ENCODE peak calls at places on chromosomes 1 and 21, in five cellular contexts. A, K, W, C and H are unnamed samples.

GRCh38 chr1:22609291-22609690 is 27.1 kb upstream of the C1QA start:
- DNase-seq in K (no peak), A (no peak), W (no peak), C (no peak), H (no peak)

GRCh38 chr1:112727716-112728115 is 12.6 kb upstream of the PPM1J start:
- DNase-seq in W (peak), K (peak), C (no peak), A (no peak), H (no peak)

GRCh38 chr21:42313501-42313969 is 1.7 kb downstream of the TFF3 start:
- DNase-seq in K (no peak), A (no peak), W (no peak), C (peak), H (no peak)

GRCh38 chr1:192225713-192226112 is 67.5 kb downstream of the RGS18 start:
- DNase-seq in C (peak), A (no peak), W (peak), K (no peak), H (no peak)

GRCh38 chr1:207804746-207805468 is 53.1 kb downstream of the CD46 start:
- DNase-seq in A (no peak), W (no peak), K (peak), C (no peak), H (no peak)

GRCh38 chr1:106957795-106958194 is 98.7 kb upstream of the PRMT6 start:
- DNase-seq in C (no peak), A (no peak), K (no peak), W (no peak), H (no peak)

GRCh38 chr1:157193702-157194391 is 55.7 kb upstream of the ETV3 start:
- DNase-seq in W (peak), C (peak), K (peak), A (peak), H (peak)

GRCh38 chr21:35095859-35096291 is 46.8 kb upstream of the RUNX1 start:
- DNase-seq in W (peak), A (no peak), K (no peak), C (peak), H (no peak)

GRCh38 chr1:36142121-36142520 is 7.2 kb downstream of the TRAPPC3 start:
- DNase-seq in A (no peak), W (no peak), K (no peak), C (no peak), H (no peak)

GRCh38 chr1:12518956-12519707 is 98.9 kb downstream of the DHRS3 start:
- DNase-seq in C (peak), W (peak), A (no peak), K (no peak), H (peak)

GRCh38 chr1:193558491-193559028 is 372.1 kb upstream of the B3GALT2 start:
- DNase-seq in C (peak), A (no peak), W (peak), K (no peak), H (no peak)

GRCh38 chr1:227888404-227889046 is 59.2 kb downstream of the WNT9A start:
- DNase-seq in W (no peak), A (no peak), C (no peak), K (no peak), H (no peak)

GRCh38 chr1:8202182-8202905 is 115.6 kb upstream of the SLC45A1 start:
- DNase-seq in C (peak), A (no peak), W (peak), K (peak), H (no peak)

GRCh38 chr1:157399984-157400382 is 152.3 kb downstream of the FCRL5 start:
- DNase-seq in W (no peak), K (no peak), A (no peak), C (peak), H (peak)

GRCh38 chr1:212635141-212635601 is 26.6 kb downstream of the ATF3 start:
- DNase-seq in W (peak), C (peak), K (no peak), A (no peak), H (no peak)

GRCh38 chr1:202965441-202965821 is 1.6 kb downstream of the CYB5R1 start:
- DNase-seq in C (no peak), W (no peak), K (no peak), A (no peak), H (no peak)

GRCh38 chr1:33575324-33575879 is 103.0 kb downstream of the ZSCAN20 start:
- DNase-seq in C (no peak), K (no peak), A (no peak), W (no peak), H (no peak)

GRCh38 chr1:205314986-205315618 is 6.4 kb downstream of the NUAK2 start:
- DNase-seq in W (no peak), C (no peak), K (no peak), A (no peak), H (no peak)

GRCh38 chr1:66676616-66677298 is 75.5 kb upstream of the DYNLT5 start:
- DNase-seq in W (peak), A (no peak), C (peak), K (no peak), H (no peak)

GRCh38 chr1:32101233-32101681 is 6.6 kb upstream of the KPNA6 start:
- DNase-seq in K (no peak), W (peak), C (peak), A (no peak), H (no peak)

GRCh38 chr1:204680461-204680860 is 5.1 kb downstream of the LRRN2 start:
- DNase-seq in W (no peak), C (no peak), K (no peak), A (no peak), H (no peak)

GRCh38 chr1:91075233-91076135 is 53.6 kb upstream of the ZNF644 start:
- DNase-seq in A (no peak), C (no peak), W (no peak), K (no peak), H (no peak)

GRCh38 chr1:158458263-158458662 is 3.4 kb upstream of the OR10K1 start:
- DNase-seq in W (no peak), A (no peak), C (no peak), K (no peak), H (no peak)

GRCh38 chr1:172997941-172998361 is 52.8 kb downstream of the TNFSF18 start:
- DNase-seq in A (no peak), K (no peak), C (no peak), W (peak), H (no peak)

GRCh38 chr1:153804112-153804511 is 28.9 kb downstream of the SLC27A3 start:
- DNase-seq in K (no peak), C (no peak), A (no peak), W (no peak), H (no peak)

GRCh38 chr1:67367370-67368345 is 60.0 kb downstream of the IL12RB2 start:
- DNase-seq in W (peak), C (peak), K (no peak), A (peak), H (no peak)

GRCh38 chr1:9084883-9085282 is 15.4 kb upstream of the SLC2A5 start:
- DNase-seq in C (no peak), K (no peak), W (no peak), A (no peak), H (no peak)

GRCh38 chr1:43348809-43349593 is 9.8 kb upstream of the CDC20 start:
- DNase-seq in A (peak), C (peak), K (peak), W (no peak), H (peak)

GRCh38 chr21:38875694-38876492 is 70.2 kb downstream of the ETS2 start:
- DNase-seq in K (no peak), C (no peak), A (no peak), W (peak), H (no peak)

GRCh38 chr1:85550784-85551516 is 29.6 kb upstream of the CCN1 start:
- DNase-seq in W (peak), K (no peak), C (peak), A (no peak), H (no peak)

GRCh38 chr1:51666463-51666862 is 49.6 kb downstream of the OSBPL9 start:
- DNase-seq in W (peak), A (no peak), K (no peak), C (peak), H (no peak)

GRCh38 chr1:17831619-17832018 is 76.5 kb downstream of the ACTL8 start:
- DNase-seq in W (peak), C (peak), A (peak), K (no peak), H (no peak)

GRCh38 chr21:27423906-27424595 is 457.2 kb upstream of the ADAMTS5 start:
- DNase-seq in A (no peak), C (peak), K (no peak), W (peak), H (no peak)

GRCh38 chr1:240294566-240294965 is 202.9 kb downstream of the FMN2 start:
- DNase-seq in C (peak), K (no peak), A (no peak), W (peak), H (no peak)

GRCh38 chr21:33993286-33994231 is 78.0 kb upstream of the ATP5PO start:
- DNase-seq in A (no peak), C (no peak), K (no peak), W (no peak), H (no peak)

GRCh38 chr1:21378705-21379494 is 61.0 kb upstream of the NBPF3 start:
- DNase-seq in K (no peak), C (no peak), A (no peak), W (no peak), H (no peak)

GRCh38 chr1:161139765-161140164 is 7.3 kb upstream of the DEDD start:
- DNase-seq in K (peak), C (peak), W (peak), A (no peak), H (peak)

GRCh38 chr1:168512864-168513595 is 30.8 kb downstream of the XCL2 start:
- DNase-seq in A (no peak), C (no peak), W (no peak), K (no peak), H (no peak)

GRCh38 chr1:221431068-221431651 is 310.7 kb downstream of the DUSP10 start:
- DNase-seq in C (peak), W (peak), A (no peak), K (no peak), H (no peak)
- TF ChIP-seq CTCF in C (peak), W (peak), A (no peak), K (no peak), H (no peak)

DNA sequence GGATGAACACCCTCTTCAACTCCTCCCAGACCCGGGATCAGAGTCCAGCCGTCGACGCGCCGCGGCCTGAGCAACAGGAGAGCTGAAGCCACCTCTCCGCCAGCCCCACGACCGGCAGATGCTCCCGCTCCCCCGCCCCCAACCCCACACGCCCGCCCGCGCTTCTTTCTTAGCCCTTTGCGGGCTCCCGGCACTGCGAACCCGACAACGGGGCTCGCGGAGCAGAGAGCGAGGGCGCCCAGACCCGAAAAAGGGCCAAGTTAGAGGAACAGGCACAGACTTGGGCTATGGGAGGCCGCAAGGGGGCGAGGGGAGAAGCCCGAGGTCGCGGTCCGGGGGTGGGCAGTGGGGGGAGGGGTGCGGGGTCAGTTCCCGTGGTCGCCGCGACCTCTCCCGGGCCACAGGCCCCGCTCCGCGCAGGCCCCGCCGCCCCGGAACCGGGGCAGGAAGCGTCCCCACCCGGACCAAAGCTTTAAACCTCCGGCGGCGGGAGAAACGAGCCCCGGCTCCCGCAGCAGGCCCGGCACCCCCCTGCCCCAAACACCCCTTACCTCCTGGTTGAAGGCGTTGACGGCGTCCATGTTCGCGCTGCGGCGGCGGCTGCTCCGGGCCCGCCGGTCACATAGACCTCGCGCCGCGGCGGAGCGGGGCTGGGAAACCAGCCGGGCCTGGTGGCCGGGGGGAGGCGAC is 661 bp downstream of the SCAF4 start:
- DNase-seq in K (peak), A (peak), C (peak), W (no peak), H (peak)
- TF ChIP-seq CTCF in K (peak), A (no peak), C (peak), W (no peak), H (peak)

DNA sequence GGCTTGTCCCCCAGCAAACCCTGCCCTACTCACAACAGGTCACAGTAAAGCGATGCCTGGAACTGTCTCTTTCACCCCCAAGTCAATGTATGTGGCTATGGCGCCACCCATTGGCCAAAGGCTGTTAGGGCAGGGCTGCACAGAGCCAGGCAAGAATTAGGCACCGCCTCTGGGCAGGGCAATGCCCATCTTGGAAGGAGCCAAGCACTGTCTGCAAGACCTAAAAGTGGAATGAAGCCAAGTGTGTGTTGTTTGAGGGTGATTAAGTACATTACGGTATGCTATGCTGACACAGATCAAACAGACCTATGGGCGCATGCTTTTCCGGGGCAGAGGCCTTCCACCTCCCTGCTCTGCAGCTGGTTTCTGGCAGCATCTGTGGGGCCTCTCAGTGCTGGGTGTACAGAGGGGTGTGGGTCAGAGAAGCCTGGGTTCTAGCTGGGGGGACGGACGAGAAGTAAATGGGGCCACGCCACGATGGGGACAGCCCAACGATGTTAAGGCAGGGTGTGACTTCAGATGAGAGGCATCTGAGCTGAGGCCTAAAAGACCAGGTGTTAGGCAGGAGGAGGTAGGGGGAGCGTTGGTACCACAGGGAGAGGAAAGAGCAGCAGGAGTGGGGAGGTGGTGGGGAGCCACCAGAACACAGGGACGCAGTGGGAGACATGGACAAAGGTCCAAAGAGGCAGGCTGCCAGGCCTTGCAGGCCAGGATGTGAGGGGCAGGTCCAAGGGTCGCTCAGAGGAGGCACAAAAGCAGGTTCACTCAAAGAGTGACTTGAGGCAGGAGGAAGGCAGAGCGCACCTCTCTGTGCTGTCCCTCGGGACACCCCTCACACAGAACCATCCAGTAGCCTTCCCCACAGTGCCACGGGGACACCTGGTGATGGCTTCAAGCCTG is 49.8 kb downstream of the ACOT7 start:
- DNase-seq in K (peak), A (peak), W (peak), C (peak), H (peak)
- TF ChIP-seq CTCF in K (peak), A (peak), W (peak), C (peak), H (peak)

GRCh38 chr1:219066098-219066497 is 107.6 kb upstream of the LYPLAL1 start:
- DNase-seq in C (no peak), A (no peak), W (no peak), K (no peak), H (no peak)

GRCh38 chr1:219067350-219067712 is 106.3 kb upstream of the LYPLAL1 start:
- DNase-seq in K (no peak), C (no peak), W (no peak), A (no peak), H (no peak)

GRCh38 chr1:219071209-219071608 is 102.5 kb upstream of the LYPLAL1 start:
- DNase-seq in A (no peak), W (no peak), C (no peak), K (no peak), H (no peak)

GRCh38 chr1:219062161-219062560 is 111.5 kb upstream of the LYPLAL1 start:
- DNase-seq in A (no peak), C (no peak), W (no peak), K (no peak), H (no peak)

GRCh38 chr1:219066631-219067349 is 106.9 kb upstream of the LYPLAL1 start:
- DNase-seq in K (no peak), A (no peak), W (peak), C (peak), H (no peak)
- TF ChIP-seq CTCF in K (peak), A (peak), W (peak), C (peak), H (no peak)

GRCh38 chr1:174769961-174770549 is 229.7 kb upstream of the CACYBP start:
- DNase-seq in C (peak), A (no peak), W (peak), K (no peak), H (peak)

GRCh38 chr1:174768949-174769348 is 230.8 kb upstream of the CACYBP start:
- DNase-seq in C (no peak), A (no peak), W (no peak), K (no peak), H (no peak)

GRCh38 chr1:174764186-174764585 is 235.6 kb upstream of the CACYBP start:
- DNase-seq in C (no peak), K (no peak), A (no peak), W (no peak), H (no peak)

GRCh38 chr1:174766727-174767126 is 233.0 kb upstream of the CACYBP start:
- DNase-seq in C (no peak), W (no peak), K (no peak), A (no peak), H (no peak)

DNA sequence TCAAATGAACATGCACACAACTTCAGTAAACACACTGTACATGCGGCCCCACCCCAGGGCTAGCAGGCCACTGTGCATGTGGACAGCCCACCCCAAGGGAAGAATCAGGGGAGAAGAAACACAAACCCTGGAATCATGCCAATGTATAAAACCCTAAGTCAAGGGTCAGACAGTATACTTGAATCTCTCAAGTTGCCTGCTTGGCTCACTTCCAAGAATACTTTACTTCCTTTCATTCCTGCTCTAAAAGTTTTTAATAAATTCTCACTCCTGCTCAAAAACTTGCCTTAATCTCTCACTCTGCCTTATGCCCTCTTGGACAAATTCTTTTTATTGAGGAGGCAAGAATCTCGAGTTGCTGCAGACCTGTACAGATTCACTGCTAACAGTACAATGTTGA is 231.2 kb upstream of the CACYBP start:
- DNase-seq in W (no peak), C (no peak), A (no peak), K (no peak), H (no peak)
- TF ChIP-seq CTCF in W (no peak), C (no peak), A (no peak), K (no peak), H (no peak)

GRCh38 chr1:39132505-39133339 is 71.8 kb upstream of the MACF1 start:
- DNase-seq in A (peak), K (peak), W (peak), C (peak), H (no peak)
- TF ChIP-seq CTCF in A (no peak), K (no peak), W (no peak), C (peak), H (no peak)

GRCh38 chr1:109959632-109959973 is 25.0 kb upstream of the AHCYL1 start:
- DNase-seq in W (no peak), C (no peak), K (no peak), A (no peak), H (no peak)

GRCh38 chr1:109948285-109948630 is 36.3 kb upstream of the AHCYL1 start:
- DNase-seq in W (no peak), A (no peak), C (no peak), K (no peak), H (no peak)

GRCh38 chr1:109950033-109950432 is 34.5 kb upstream of the AHCYL1 start:
- DNase-seq in C (no peak), A (no peak), W (no peak), K (no peak), H (no peak)

GRCh38 chr1:109950509-109950908 is 34.1 kb upstream of the AHCYL1 start:
- DNase-seq in W (no peak), A (no peak), K (no peak), C (no peak), H (no peak)

GRCh38 chr1:109954180-109954579 is 30.4 kb upstream of the AHCYL1 start:
- DNase-seq in A (no peak), K (no peak), W (no peak), C (no peak), H (no peak)
- TF ChIP-seq CTCF in A (no peak), K (no peak), W (no peak), C (no peak), H (no peak)

DNA sequence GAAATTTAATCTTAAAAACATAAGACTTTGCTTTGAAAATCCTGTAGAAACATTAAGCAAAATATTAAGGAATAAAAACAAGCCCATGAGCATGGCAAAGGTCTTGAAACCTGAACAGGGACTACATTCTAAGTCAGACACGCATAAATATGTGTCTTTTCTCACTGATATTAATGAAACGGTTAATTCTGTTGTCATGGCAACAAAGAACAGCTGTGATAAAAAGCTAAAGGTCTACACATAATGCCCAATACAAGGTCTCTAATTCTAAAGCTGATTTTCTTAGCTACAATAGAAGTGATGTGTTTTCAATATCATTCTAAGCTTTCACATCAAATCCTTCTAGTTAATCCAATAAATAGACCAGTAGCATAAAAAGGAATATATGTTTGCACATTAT is 331.7 kb downstream of the PTBP2 start:
- DNase-seq in W (no peak), A (no peak), C (no peak), K (no peak), H (no peak)
- TF ChIP-seq CTCF in W (no peak), A (no peak), C (no peak), K (no peak), H (no peak)

GRCh38 chr1:28640766-28641165 is 2.1 kb downstream of the TAF12 start:
- DNase-seq in K (no peak), C (peak), A (no peak), W (peak), H (no peak)
- TF ChIP-seq CTCF in K (peak), C (peak), A (peak), W (peak), H (peak)

GRCh38 chr1:34759472-34760357 is at the start of gene GJB4:
- DNase-seq in A (no peak), K (no peak), W (no peak), C (no peak), H (no peak)
- TF ChIP-seq CTCF in A (no peak), K (no peak), W (no peak), C (no peak), H (no peak)